ENCODE peak calls at places on chromosome 1, in six cellular contexts. One of them, this sample, is unnamed.
A peak's percentile ranks its signal among the peaks of the same experiment; 100 is the strongest.

GRCh38 chr1:94017155-94017829 is 103.7 kb downstream of the ABCA4 start:
- DNase-seq in HTR-8/SVneo: no peak
- DNase-seq in activated CD4-positive, alpha-beta T cell treated with anti-CD3 and anti-CD28 coated beads, Interleukin-2, amount 50 U/mL, for 48 hours: no peak
- DNase-seq in CD4-positive, alpha-beta T cell: no peak
- DNase-seq in AG08395: no peak
- DNase-seq in NCI-H2029: no peak
- DNase-seq in this sample: peak; percentile 55

GRCh38 chr1:4933232-4933631 is 278.8 kb downstream of the AJAP1 start:
- DNase-seq in HTR-8/SVneo: no peak
- DNase-seq in activated CD4-positive, alpha-beta T cell treated with anti-CD3 and anti-CD28 coated beads, Interleukin-2, amount 50 U/mL, for 48 hours: no peak
- DNase-seq in CD4-positive, alpha-beta T cell: no peak
- DNase-seq in AG08395: no peak
- DNase-seq in NCI-H2029: no peak
- DNase-seq in this sample: no peak

GRCh38 chr1:210536263-210536961 is 207.7 kb downstream of the HHAT start:
- DNase-seq in HTR-8/SVneo: no peak
- DNase-seq in activated CD4-positive, alpha-beta T cell treated with anti-CD3 and anti-CD28 coated beads, Interleukin-2, amount 50 U/mL, for 48 hours: no peak
- DNase-seq in CD4-positive, alpha-beta T cell: no peak
- DNase-seq in AG08395: no peak
- DNase-seq in NCI-H2029: no peak
- DNase-seq in this sample: no peak

GRCh38 chr1:10341062-10341600 is 57.7 kb upstream of the PGD start:
- DNase-seq in HTR-8/SVneo: no peak
- DNase-seq in activated CD4-positive, alpha-beta T cell treated with anti-CD3 and anti-CD28 coated beads, Interleukin-2, amount 50 U/mL, for 48 hours: no peak
- DNase-seq in CD4-positive, alpha-beta T cell: no peak
- DNase-seq in AG08395: no peak
- DNase-seq in NCI-H2029: no peak
- DNase-seq in this sample: no peak

GRCh38 chr1:183804916-183805734 is at the start of gene RGL1:
- DNase-seq in HTR-8/SVneo: peak; percentile 49
- DNase-seq in activated CD4-positive, alpha-beta T cell treated with anti-CD3 and anti-CD28 coated beads, Interleukin-2, amount 50 U/mL, for 48 hours: peak; percentile 14
- DNase-seq in CD4-positive, alpha-beta T cell: no peak
- DNase-seq in AG08395: peak; percentile 74
- DNase-seq in NCI-H2029: no peak
- DNase-seq in this sample: no peak

GRCh38 chr1:39297534-39297933 is 93.0 kb downstream of the MACF1 start:
- DNase-seq in HTR-8/SVneo: no peak
- DNase-seq in activated CD4-positive, alpha-beta T cell treated with anti-CD3 and anti-CD28 coated beads, Interleukin-2, amount 50 U/mL, for 48 hours: no peak
- DNase-seq in CD4-positive, alpha-beta T cell: no peak
- DNase-seq in AG08395: peak; percentile 22
- DNase-seq in NCI-H2029: no peak
- DNase-seq in this sample: no peak

GRCh38 chr1:85952460-85952859 is 204.1 kb downstream of the COL24A1 start:
- DNase-seq in HTR-8/SVneo: no peak
- DNase-seq in activated CD4-positive, alpha-beta T cell treated with anti-CD3 and anti-CD28 coated beads, Interleukin-2, amount 50 U/mL, for 48 hours: no peak
- DNase-seq in CD4-positive, alpha-beta T cell: no peak
- DNase-seq in AG08395: no peak
- DNase-seq in NCI-H2029: peak; percentile 57
- DNase-seq in this sample: no peak

GRCh38 chr1:15649937-15650336 is 32.7 kb downstream of the DDI2 start:
- DNase-seq in HTR-8/SVneo: no peak
- DNase-seq in activated CD4-positive, alpha-beta T cell treated with anti-CD3 and anti-CD28 coated beads, Interleukin-2, amount 50 U/mL, for 48 hours: no peak
- DNase-seq in CD4-positive, alpha-beta T cell: no peak
- DNase-seq in AG08395: no peak
- DNase-seq in NCI-H2029: no peak
- DNase-seq in this sample: no peak

GRCh38 chr1:58594556-58594955 is 17.5 kb upstream of the TACSTD2 start:
- DNase-seq in HTR-8/SVneo: no peak
- DNase-seq in activated CD4-positive, alpha-beta T cell treated with anti-CD3 and anti-CD28 coated beads, Interleukin-2, amount 50 U/mL, for 48 hours: no peak
- DNase-seq in CD4-positive, alpha-beta T cell: no peak
- DNase-seq in AG08395: no peak
- DNase-seq in NCI-H2029: no peak
- DNase-seq in this sample: no peak

GRCh38 chr1:121519042-121519755 is 334.4 kb downstream of the SRGAP2C start:
- DNase-seq in HTR-8/SVneo: peak; percentile 65
- DNase-seq in activated CD4-positive, alpha-beta T cell treated with anti-CD3 and anti-CD28 coated beads, Interleukin-2, amount 50 U/mL, for 48 hours: peak; percentile 90
- DNase-seq in CD4-positive, alpha-beta T cell: peak; percentile 73
- DNase-seq in AG08395: peak; percentile 12
- DNase-seq in NCI-H2029: no peak
- DNase-seq in this sample: peak; percentile 86

GRCh38 chr1:112704511-112704907 is 2.4 kb downstream of the RHOC start:
- DNase-seq in HTR-8/SVneo: no peak
- DNase-seq in activated CD4-positive, alpha-beta T cell treated with anti-CD3 and anti-CD28 coated beads, Interleukin-2, amount 50 U/mL, for 48 hours: peak; percentile 60
- DNase-seq in CD4-positive, alpha-beta T cell: no peak
- DNase-seq in AG08395: no peak
- DNase-seq in NCI-H2029: no peak
- DNase-seq in this sample: no peak

GRCh38 chr1:193609592-193609991 is 423.2 kb upstream of the B3GALT2 start:
- DNase-seq in HTR-8/SVneo: no peak
- DNase-seq in activated CD4-positive, alpha-beta T cell treated with anti-CD3 and anti-CD28 coated beads, Interleukin-2, amount 50 U/mL, for 48 hours: no peak
- DNase-seq in CD4-positive, alpha-beta T cell: no peak
- DNase-seq in AG08395: no peak
- DNase-seq in NCI-H2029: no peak
- DNase-seq in this sample: no peak

GRCh38 chr1:91527781-91528180 is 27.1 kb downstream of the CDC7 start:
- DNase-seq in HTR-8/SVneo: no peak
- DNase-seq in activated CD4-positive, alpha-beta T cell treated with anti-CD3 and anti-CD28 coated beads, Interleukin-2, amount 50 U/mL, for 48 hours: no peak
- DNase-seq in CD4-positive, alpha-beta T cell: no peak
- DNase-seq in AG08395: peak; percentile 15
- DNase-seq in NCI-H2029: no peak
- DNase-seq in this sample: no peak

GRCh38 chr1:18945401-18945849 is 11.1 kb downstream of the IFFO2 start:
- DNase-seq in HTR-8/SVneo: no peak
- DNase-seq in activated CD4-positive, alpha-beta T cell treated with anti-CD3 and anti-CD28 coated beads, Interleukin-2, amount 50 U/mL, for 48 hours: no peak
- DNase-seq in CD4-positive, alpha-beta T cell: no peak
- DNase-seq in AG08395: no peak
- DNase-seq in NCI-H2029: no peak
- DNase-seq in this sample: no peak

GRCh38 chr1:10663668-10664035 is 132.8 kb downstream of the CASZ1 start:
- DNase-seq in HTR-8/SVneo: no peak
- DNase-seq in activated CD4-positive, alpha-beta T cell treated with anti-CD3 and anti-CD28 coated beads, Interleukin-2, amount 50 U/mL, for 48 hours: no peak
- DNase-seq in CD4-positive, alpha-beta T cell: no peak
- DNase-seq in AG08395: peak; percentile 67
- DNase-seq in NCI-H2029: no peak
- DNase-seq in this sample: no peak

GRCh38 chr1:25516686-25517085 is 26.7 kb upstream of the LDLRAP1 start:
- DNase-seq in HTR-8/SVneo: no peak
- DNase-seq in activated CD4-positive, alpha-beta T cell treated with anti-CD3 and anti-CD28 coated beads, Interleukin-2, amount 50 U/mL, for 48 hours: no peak
- DNase-seq in CD4-positive, alpha-beta T cell: no peak
- DNase-seq in AG08395: no peak
- DNase-seq in NCI-H2029: no peak
- DNase-seq in this sample: no peak

GRCh38 chr1:177937174-177937770 is 32.6 kb downstream of the SEC16B start:
- DNase-seq in HTR-8/SVneo: no peak
- DNase-seq in activated CD4-positive, alpha-beta T cell treated with anti-CD3 and anti-CD28 coated beads, Interleukin-2, amount 50 U/mL, for 48 hours: no peak
- DNase-seq in CD4-positive, alpha-beta T cell: no peak
- DNase-seq in AG08395: no peak
- DNase-seq in NCI-H2029: no peak
- DNase-seq in this sample: no peak

GRCh38 chr1:197303463-197303862 is 35.4 kb downstream of the CRB1 start:
- DNase-seq in HTR-8/SVneo: no peak
- DNase-seq in activated CD4-positive, alpha-beta T cell treated with anti-CD3 and anti-CD28 coated beads, Interleukin-2, amount 50 U/mL, for 48 hours: no peak
- DNase-seq in CD4-positive, alpha-beta T cell: no peak
- DNase-seq in AG08395: no peak
- DNase-seq in NCI-H2029: no peak
- DNase-seq in this sample: no peak

GRCh38 chr1:152347116-152347728 is 12.6 kb downstream of the FLG2 start:
- DNase-seq in HTR-8/SVneo: peak; percentile 20
- DNase-seq in activated CD4-positive, alpha-beta T cell treated with anti-CD3 and anti-CD28 coated beads, Interleukin-2, amount 50 U/mL, for 48 hours: peak; percentile 42
- DNase-seq in CD4-positive, alpha-beta T cell: peak; percentile 22
- DNase-seq in AG08395: peak; percentile 43
- DNase-seq in NCI-H2029: peak; percentile 8
- DNase-seq in this sample: peak; percentile 8

GRCh38 chr1:75124510-75124909 is 9.7 kb upstream of the LHX8 start:
- DNase-seq in HTR-8/SVneo: no peak
- DNase-seq in activated CD4-positive, alpha-beta T cell treated with anti-CD3 and anti-CD28 coated beads, Interleukin-2, amount 50 U/mL, for 48 hours: no peak
- DNase-seq in CD4-positive, alpha-beta T cell: no peak
- DNase-seq in AG08395: no peak
- DNase-seq in NCI-H2029: no peak
- DNase-seq in this sample: no peak

GRCh38 chr1:53631622-53632310 is 107.2 kb downstream of the GLIS1 start:
- DNase-seq in HTR-8/SVneo: no peak
- DNase-seq in activated CD4-positive, alpha-beta T cell treated with anti-CD3 and anti-CD28 coated beads, Interleukin-2, amount 50 U/mL, for 48 hours: no peak
- DNase-seq in CD4-positive, alpha-beta T cell: no peak
- DNase-seq in AG08395: no peak
- DNase-seq in NCI-H2029: no peak
- DNase-seq in this sample: no peak

GRCh38 chr1:19326748-19327065 is 14.6 kb downstream of the SLC66A1 start:
- DNase-seq in HTR-8/SVneo: no peak
- DNase-seq in activated CD4-positive, alpha-beta T cell treated with anti-CD3 and anti-CD28 coated beads, Interleukin-2, amount 50 U/mL, for 48 hours: no peak
- DNase-seq in CD4-positive, alpha-beta T cell: no peak
- DNase-seq in AG08395: no peak
- DNase-seq in NCI-H2029: no peak
- DNase-seq in this sample: no peak

GRCh38 chr1:23589506-23589872 is 30.2 kb upstream of the ID3 start:
- DNase-seq in HTR-8/SVneo: no peak
- DNase-seq in activated CD4-positive, alpha-beta T cell treated with anti-CD3 and anti-CD28 coated beads, Interleukin-2, amount 50 U/mL, for 48 hours: no peak
- DNase-seq in CD4-positive, alpha-beta T cell: no peak
- DNase-seq in AG08395: no peak
- DNase-seq in NCI-H2029: no peak
- DNase-seq in this sample: no peak

GRCh38 chr1:155910621-155911121 is 478 bp downstream of the RIT1 start:
- DNase-seq in HTR-8/SVneo: no peak
- DNase-seq in activated CD4-positive, alpha-beta T cell treated with anti-CD3 and anti-CD28 coated beads, Interleukin-2, amount 50 U/mL, for 48 hours: peak; percentile 22
- DNase-seq in CD4-positive, alpha-beta T cell: no peak
- DNase-seq in AG08395: peak; percentile 17
- DNase-seq in NCI-H2029: no peak
- DNase-seq in this sample: no peak